ENCODE peak calls at places on chromosomes 11 and 22, in seven cellular contexts. U is GM12878, O is HCT116, G is K562, J is H1, D is SK-N-SH, H is HepG2. A is an unnamed sample.

GRCh38 chr22:20238567-20239062 is 29.5 kb downstream of the RTN4R start:
- DNase-seq in U (no peak), O (peak), G (peak), J (peak), D (peak), H (peak), A (peak)

GRCh38 chr11:70501933-70502540 is 103.7 kb downstream of the CTTN start:
- DNase-seq in U (no peak), O (no peak), G (no peak), J (no peak), D (no peak), H (no peak), A (no peak)

GRCh38 chr11:96145163-96145585 is 197.8 kb downstream of the MAML2 start:
- DNase-seq in U (no peak), O (no peak), G (no peak), J (no peak), D (no peak), H (peak), A (peak)

GRCh38 chr11:103890654-103891053 is 145.8 kb upstream of the DDI1 start:
- DNase-seq in U (no peak), O (no peak), G (no peak), J (no peak), D (no peak), H (no peak), A (no peak)

GRCh38 chr11:115170133-115170815 is 333.9 kb downstream of the CADM1 start:
- DNase-seq in U (no peak), O (no peak), G (peak), J (no peak), D (peak), H (peak), A (peak)

GRCh38 chr11:693415-693831 is 1.6 kb downstream of the DEAF1 start:
- DNase-seq in U (no peak), O (no peak), G (no peak), J (no peak), D (no peak), H (no peak), A (peak)

GRCh38 chr22:37991738-37992442 is 7.5 kb upstream of the SOX10 start:
- DNase-seq in U (no peak), O (no peak), G (no peak), J (no peak), D (no peak), H (no peak), A (no peak)

GRCh38 chr11:92596596-92597317 is 372.1 kb downstream of the FAT3 start:
- DNase-seq in U (no peak), O (no peak), G (no peak), J (no peak), D (no peak), H (no peak), A (no peak)

GRCh38 chr11:91199866-91200265 is 977.0 kb upstream of the CHORDC1 start:
- DNase-seq in U (no peak), O (no peak), G (no peak), J (no peak), D (no peak), H (no peak), A (no peak)

GRCh38 chr22:28600546-28601143 is 79.0 kb downstream of the TTC28 start:
- DNase-seq in U (no peak), O (peak), G (peak), J (no peak), D (peak), H (peak), A (no peak)

GRCh38 chr11:72308226-72309073 is 64.5 kb upstream of the PHOX2A start:
- DNase-seq in U (no peak), O (no peak), G (peak), J (no peak), D (peak), H (no peak), A (no peak)

GRCh38 chr22:35978889-35979288 is 49.7 kb downstream of the RBFOX2 start:
- DNase-seq in U (no peak), O (no peak), G (no peak), J (no peak), D (no peak), H (no peak), A (no peak)

GRCh38 chr11:64165482-64165841 is 451 bp downstream of the MACROD1 start:
- DNase-seq in U (no peak), O (no peak), G (peak), J (no peak), D (no peak), H (no peak), A (peak)

GRCh38 chr22:43521716-43522115 is 109.9 kb downstream of the MPPED1 start:
- DNase-seq in U (no peak), O (no peak), G (no peak), J (no peak), D (no peak), H (no peak), A (peak)

GRCh38 chr11:118313242-118313641 is 8.7 kb downstream of the CD3E start:
- DNase-seq in U (no peak), O (no peak), G (no peak), J (no peak), D (no peak), H (no peak), A (no peak)

GRCh38 chr11:31974737-31975136 is 116.1 kb upstream of the RCN1 start:
- DNase-seq in U (no peak), O (peak), G (no peak), J (no peak), D (no peak), H (no peak), A (no peak)

GRCh38 chr11:35619754-35620640 is 1.7 kb downstream of the FJX1 start:
- DNase-seq in U (no peak), O (no peak), G (peak), J (no peak), D (peak), H (peak), A (peak)

GRCh38 chr11:118572914-118573550 is 823 bp downstream of the ARCN1 start:
- DNase-seq in U (peak), O (peak), G (peak), J (no peak), D (peak), H (peak), A (peak)

GRCh38 chr11:62850911-62851806 is 11.8 kb upstream of the WDR74 start:
- DNase-seq in U (no peak), O (peak), G (no peak), J (no peak), D (no peak), H (peak), A (no peak)

GRCh38 chr22:17836977-17837742 is 62.9 kb upstream of the BID start:
- DNase-seq in U (no peak), O (no peak), G (no peak), J (peak), D (no peak), H (no peak), A (peak)

GRCh38 chr11:120539681-120540369 is 28.3 kb downstream of the GRIK4 start:
- DNase-seq in U (no peak), O (peak), G (no peak), J (no peak), D (peak), H (no peak), A (no peak)

GRCh38 chr11:64206457-64207246 is at the start of gene FERMT3:
- DNase-seq in U (peak), O (no peak), G (peak), J (no peak), D (peak), H (no peak), A (no peak)

GRCh38 chr11:117827521-117828511 is 3.3 kb upstream of the FXYD2 start:
- DNase-seq in U (no peak), O (no peak), G (no peak), J (no peak), D (no peak), H (no peak), A (no peak)

GRCh38 chr11:47171856-47172255 is 4.8 kb downstream of the ARFGAP2 start:
- DNase-seq in U (no peak), O (no peak), G (no peak), J (no peak), D (no peak), H (no peak), A (no peak)

GRCh38 chr11:3859373-3859881 is 4.0 kb downstream of the STIM1 start:
- DNase-seq in U (no peak), O (no peak), G (peak), J (no peak), D (no peak), H (no peak), A (no peak)

GRCh38 chr22:37843746-37844089 is 416 bp downstream of the ANKRD54 start:
- DNase-seq in U (no peak), O (no peak), G (peak), J (no peak), D (peak), H (no peak), A (no peak)

DNA sequence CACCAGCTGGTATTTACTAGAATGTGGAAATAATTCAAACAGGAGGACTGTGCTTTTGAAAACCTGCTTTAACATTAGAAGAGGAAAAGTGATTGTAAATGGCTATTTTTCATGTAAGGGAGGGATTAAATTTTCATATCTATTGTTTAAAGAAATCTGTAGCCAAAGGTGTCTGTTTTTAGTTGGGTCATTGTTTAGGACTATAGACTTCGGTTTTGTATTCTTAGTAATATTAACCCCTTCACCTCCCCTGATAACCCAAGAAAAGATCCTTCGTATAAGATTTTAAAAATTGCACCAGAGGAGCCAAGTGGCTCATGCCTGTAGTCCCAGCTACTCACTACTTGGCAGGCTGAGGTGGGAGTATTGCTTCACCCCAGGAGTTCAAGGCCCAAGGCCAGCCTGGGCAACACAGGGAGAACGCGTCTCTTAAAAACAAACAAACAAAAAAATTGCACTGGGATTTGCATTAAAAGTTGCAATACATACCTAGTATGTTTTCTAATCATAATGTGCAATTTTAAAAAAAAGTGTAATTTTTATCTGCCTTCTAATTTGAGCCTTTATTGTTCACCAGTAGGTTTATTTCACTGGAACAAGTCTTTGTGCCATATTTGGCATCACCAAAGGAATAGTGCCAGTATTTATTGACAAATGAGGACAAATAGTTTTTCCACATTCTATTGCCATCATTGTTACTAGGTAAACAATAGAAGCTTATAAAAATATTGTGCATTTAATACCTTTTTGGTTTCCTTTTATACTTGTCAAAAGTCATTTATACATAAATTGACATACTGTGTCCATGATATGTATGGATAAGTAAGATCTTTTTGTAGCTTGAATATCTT is 34.3 kb downstream of the MTMR3 start:
- DNase-seq in U (no peak), O (no peak), G (no peak), J (no peak), D (no peak), H (peak), A (no peak)
- TF ChIP-seq JUND in U (no peak), O (no peak), G (no peak), J (no peak), D (no peak), H (no peak), A (no peak)

GRCh38 chr11:129888451-129888850 is 6.9 kb downstream of the NFRKB start:
- DNase-seq in U (no peak), O (no peak), G (no peak), J (no peak), D (no peak), H (no peak), A (no peak)
- TF ChIP-seq JUND in U (no peak), O (no peak), G (no peak), J (no peak), D (no peak), H (no peak), A (no peak)

DNA sequence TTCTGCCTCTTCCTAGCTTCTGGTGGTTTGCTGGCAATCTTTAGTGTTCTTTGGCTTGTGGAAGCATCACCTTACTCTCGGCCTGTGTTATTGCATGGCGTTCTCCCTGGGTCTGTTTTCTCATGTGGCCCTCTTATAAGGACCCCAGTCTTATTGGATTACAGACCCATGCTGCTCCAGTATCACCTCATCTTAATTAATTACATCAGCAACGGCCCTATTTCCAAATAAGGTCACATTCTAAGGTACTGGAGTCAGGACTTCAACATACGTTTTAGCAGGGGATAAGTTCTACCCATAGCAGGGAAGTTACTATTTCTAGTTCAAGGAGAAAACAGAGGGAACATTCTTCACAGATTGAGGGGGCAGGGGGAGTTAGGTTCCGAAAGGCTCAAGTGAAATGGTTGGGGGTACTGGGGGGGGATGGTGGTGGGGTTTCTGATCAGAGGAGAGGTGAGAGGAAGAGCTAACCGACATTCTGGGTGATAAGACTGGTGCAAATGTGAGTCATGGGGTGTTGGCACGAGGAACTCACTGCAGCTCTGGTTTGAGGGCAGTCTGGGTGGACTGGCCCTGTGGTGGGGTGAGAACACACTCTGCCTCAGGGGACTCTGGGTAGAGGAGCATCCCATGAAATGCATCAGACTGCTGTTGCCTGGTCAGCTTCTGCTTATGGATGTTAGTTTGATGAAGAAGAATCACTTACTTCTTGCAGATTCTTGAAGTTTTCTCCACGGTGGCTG is 51.5 kb upstream of the ZBED5 start:
- DNase-seq in U (no peak), O (no peak), G (no peak), J (no peak), D (no peak), H (no peak), A (no peak)
- TF ChIP-seq JUND in U (no peak), O (no peak), G (no peak), J (no peak), D (no peak), H (no peak), A (no peak)

DNA sequence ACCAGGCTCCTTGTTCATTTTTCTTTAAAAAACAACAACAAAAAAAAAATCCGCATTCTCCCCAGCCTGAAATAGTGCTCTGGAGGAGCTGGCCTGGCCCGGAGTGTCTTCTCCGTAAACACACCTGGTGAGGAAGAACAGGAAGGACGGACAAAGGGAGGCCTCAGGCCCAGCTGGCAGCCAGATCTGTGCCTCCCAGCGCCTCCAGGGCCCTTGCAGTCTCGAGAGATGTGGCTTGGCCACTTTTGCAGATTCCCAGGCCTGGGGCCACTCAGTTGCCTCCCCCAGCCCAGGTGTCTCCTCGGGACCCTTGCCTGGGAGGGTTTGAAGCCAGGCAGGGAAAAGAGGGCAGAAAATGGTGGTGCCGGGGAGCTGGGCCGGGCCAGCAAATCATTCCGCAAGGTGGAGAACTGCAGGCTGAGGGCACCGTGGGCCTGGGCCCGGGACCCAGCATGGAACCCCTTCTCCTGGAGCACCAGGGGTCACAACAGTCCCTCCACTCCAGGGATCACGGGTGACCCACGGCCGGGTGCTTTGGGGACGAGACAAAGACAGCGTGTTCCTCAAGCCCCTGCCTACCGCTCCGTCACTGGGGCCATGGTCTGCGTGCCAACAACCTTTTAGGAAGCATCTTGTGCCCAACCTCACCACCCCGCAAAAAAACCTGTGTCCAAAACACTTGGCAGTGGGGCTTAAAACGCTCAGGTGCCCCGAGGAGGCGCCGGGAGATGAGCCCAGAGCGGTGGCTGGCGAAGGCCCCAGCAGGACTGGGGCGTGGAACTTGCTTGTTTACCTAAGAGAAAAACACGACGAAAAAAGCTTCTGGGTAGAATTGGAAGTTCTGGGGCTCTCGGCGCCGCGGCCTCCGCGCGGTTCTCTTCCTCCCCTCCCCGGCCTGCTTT is 67.1 kb upstream of the WNT7B start:
- DNase-seq in U (no peak), O (no peak), G (no peak), J (no peak), D (no peak), H (no peak), A (no peak)
- TF ChIP-seq JUND in U (no peak), O (no peak), G (no peak), J (no peak), D (no peak), H (no peak), A (no peak)

GRCh38 chr11:61838501-61838900 is 10.4 kb downstream of the FADS2 start:
- DNase-seq in U (no peak), O (no peak), G (no peak), J (no peak), D (no peak), H (no peak), A (no peak)
- TF ChIP-seq JUND in U (no peak), O (no peak), G (no peak), J (no peak), D (no peak), H (no peak), A (no peak)